ENCODE peak calls at places on chromosomes 5 and 9, in nine cellular contexts. One of them, this sample, is unnamed.

GRCh38 chr5:126777257-126777973 is 479 bp downstream of the LMNB1 start:
- DNase-seq in stimulated activated CD8-positive, alpha-beta memory T cell treated with anti-CD3 and anti-CD28 coated beads, Interleukin-7, amount 100 ng/mL, for 1 hour: peak; percentile 20
- DNase-seq in stimulated activated CD4-positive, alpha-beta T cell treated with anti-CD3 and anti-CD28 coated beads, Interleukin-1b, Interleukin-23, amount 100 ng/mL, for 24 hours: peak; percentile 28
- DNase-seq in mesothelial cell of epicardium: peak; percentile 42
- DNase-seq in heart left ventricle: peak; percentile 35
- DNase-seq in ELR: peak; percentile 66
- DNase-seq in T1000: peak; percentile 32
- DNase-seq in amniotic stem cell: peak; percentile 6
- DNase-seq in GM18507: no peak
- DNase-seq in this sample: peak; percentile 47

GRCh38 chr9:114005371-114006154 is 72.5 kb downstream of the AMBP start:
- DNase-seq in stimulated activated CD8-positive, alpha-beta memory T cell treated with anti-CD3 and anti-CD28 coated beads, Interleukin-7, amount 100 ng/mL, for 1 hour: no peak
- DNase-seq in stimulated activated CD4-positive, alpha-beta T cell treated with anti-CD3 and anti-CD28 coated beads, Interleukin-1b, Interleukin-23, amount 100 ng/mL, for 24 hours: no peak
- DNase-seq in mesothelial cell of epicardium: no peak
- DNase-seq in heart left ventricle: peak; percentile 7
- DNase-seq in ELR: no peak
- DNase-seq in T1000: no peak
- DNase-seq in amniotic stem cell: no peak
- DNase-seq in GM18507: no peak
- DNase-seq in this sample: no peak

GRCh38 chr5:166285385-166285784 is 2006.1 kb upstream of the WWC1 start:
- DNase-seq in stimulated activated CD8-positive, alpha-beta memory T cell treated with anti-CD3 and anti-CD28 coated beads, Interleukin-7, amount 100 ng/mL, for 1 hour: no peak
- DNase-seq in stimulated activated CD4-positive, alpha-beta T cell treated with anti-CD3 and anti-CD28 coated beads, Interleukin-1b, Interleukin-23, amount 100 ng/mL, for 24 hours: no peak
- DNase-seq in mesothelial cell of epicardium: no peak
- DNase-seq in heart left ventricle: no peak
- DNase-seq in ELR: no peak
- DNase-seq in T1000: no peak
- DNase-seq in amniotic stem cell: no peak
- DNase-seq in GM18507: no peak
- DNase-seq in this sample: no peak

GRCh38 chr5:8689773-8690172 is 820.8 kb downstream of the MTRR start:
- DNase-seq in stimulated activated CD8-positive, alpha-beta memory T cell treated with anti-CD3 and anti-CD28 coated beads, Interleukin-7, amount 100 ng/mL, for 1 hour: no peak
- DNase-seq in stimulated activated CD4-positive, alpha-beta T cell treated with anti-CD3 and anti-CD28 coated beads, Interleukin-1b, Interleukin-23, amount 100 ng/mL, for 24 hours: no peak
- DNase-seq in mesothelial cell of epicardium: no peak
- DNase-seq in heart left ventricle: no peak
- DNase-seq in ELR: no peak
- DNase-seq in T1000: no peak
- DNase-seq in amniotic stem cell: no peak
- DNase-seq in GM18507: no peak
- DNase-seq in this sample: no peak

GRCh38 chr5:112124788-112125187 is 294.3 kb downstream of the EPB41L4A start:
- DNase-seq in stimulated activated CD8-positive, alpha-beta memory T cell treated with anti-CD3 and anti-CD28 coated beads, Interleukin-7, amount 100 ng/mL, for 1 hour: no peak
- DNase-seq in stimulated activated CD4-positive, alpha-beta T cell treated with anti-CD3 and anti-CD28 coated beads, Interleukin-1b, Interleukin-23, amount 100 ng/mL, for 24 hours: no peak
- DNase-seq in mesothelial cell of epicardium: no peak
- DNase-seq in heart left ventricle: no peak
- DNase-seq in ELR: no peak
- DNase-seq in T1000: no peak
- DNase-seq in amniotic stem cell: no peak
- DNase-seq in GM18507: no peak
- DNase-seq in this sample: no peak

GRCh38 chr5:61009907-61010306 is 64.9 kb downstream of the NDUFAF2 start:
- DNase-seq in stimulated activated CD8-positive, alpha-beta memory T cell treated with anti-CD3 and anti-CD28 coated beads, Interleukin-7, amount 100 ng/mL, for 1 hour: no peak
- DNase-seq in stimulated activated CD4-positive, alpha-beta T cell treated with anti-CD3 and anti-CD28 coated beads, Interleukin-1b, Interleukin-23, amount 100 ng/mL, for 24 hours: no peak
- DNase-seq in mesothelial cell of epicardium: no peak
- DNase-seq in heart left ventricle: no peak
- DNase-seq in ELR: no peak
- DNase-seq in T1000: no peak
- DNase-seq in amniotic stem cell: no peak
- DNase-seq in GM18507: no peak
- DNase-seq in this sample: no peak

GRCh38 chr9:68933434-68934318 is 80.2 kb downstream of the PRKACG start:
- DNase-seq in stimulated activated CD8-positive, alpha-beta memory T cell treated with anti-CD3 and anti-CD28 coated beads, Interleukin-7, amount 100 ng/mL, for 1 hour: no peak
- DNase-seq in stimulated activated CD4-positive, alpha-beta T cell treated with anti-CD3 and anti-CD28 coated beads, Interleukin-1b, Interleukin-23, amount 100 ng/mL, for 24 hours: no peak
- DNase-seq in mesothelial cell of epicardium: no peak
- DNase-seq in heart left ventricle: no peak
- DNase-seq in ELR: no peak
- DNase-seq in T1000: no peak
- DNase-seq in amniotic stem cell: no peak
- DNase-seq in GM18507: no peak
- DNase-seq in this sample: no peak

GRCh38 chr5:72388652-72389051 is 68.5 kb downstream of the PTCD2 start:
- DNase-seq in stimulated activated CD8-positive, alpha-beta memory T cell treated with anti-CD3 and anti-CD28 coated beads, Interleukin-7, amount 100 ng/mL, for 1 hour: no peak
- DNase-seq in stimulated activated CD4-positive, alpha-beta T cell treated with anti-CD3 and anti-CD28 coated beads, Interleukin-1b, Interleukin-23, amount 100 ng/mL, for 24 hours: no peak
- DNase-seq in mesothelial cell of epicardium: no peak
- DNase-seq in heart left ventricle: peak; percentile 34
- DNase-seq in ELR: no peak
- DNase-seq in T1000: no peak
- DNase-seq in amniotic stem cell: no peak
- DNase-seq in GM18507: no peak
- DNase-seq in this sample: no peak

GRCh38 chr9:135046156-135047025 is 41.1 kb upstream of the OLFM1 start:
- DNase-seq in stimulated activated CD8-positive, alpha-beta memory T cell treated with anti-CD3 and anti-CD28 coated beads, Interleukin-7, amount 100 ng/mL, for 1 hour: no peak
- DNase-seq in stimulated activated CD4-positive, alpha-beta T cell treated with anti-CD3 and anti-CD28 coated beads, Interleukin-1b, Interleukin-23, amount 100 ng/mL, for 24 hours: no peak
- DNase-seq in mesothelial cell of epicardium: no peak
- DNase-seq in heart left ventricle: no peak
- DNase-seq in ELR: no peak
- DNase-seq in T1000: no peak
- DNase-seq in amniotic stem cell: no peak
- DNase-seq in GM18507: no peak
- DNase-seq in this sample: no peak

GRCh38 chr5:151003503-151003860 is 16.9 kb upstream of the GPX3 start:
- DNase-seq in stimulated activated CD8-positive, alpha-beta memory T cell treated with anti-CD3 and anti-CD28 coated beads, Interleukin-7, amount 100 ng/mL, for 1 hour: no peak
- DNase-seq in stimulated activated CD4-positive, alpha-beta T cell treated with anti-CD3 and anti-CD28 coated beads, Interleukin-1b, Interleukin-23, amount 100 ng/mL, for 24 hours: no peak
- DNase-seq in mesothelial cell of epicardium: no peak
- DNase-seq in heart left ventricle: no peak
- DNase-seq in ELR: no peak
- DNase-seq in T1000: no peak
- DNase-seq in amniotic stem cell: no peak
- DNase-seq in GM18507: no peak
- DNase-seq in this sample: no peak

GRCh38 chr5:144035341-144035740 is 135.1 kb downstream of the YIPF5 start:
- DNase-seq in stimulated activated CD8-positive, alpha-beta memory T cell treated with anti-CD3 and anti-CD28 coated beads, Interleukin-7, amount 100 ng/mL, for 1 hour: no peak
- DNase-seq in stimulated activated CD4-positive, alpha-beta T cell treated with anti-CD3 and anti-CD28 coated beads, Interleukin-1b, Interleukin-23, amount 100 ng/mL, for 24 hours: no peak
- DNase-seq in mesothelial cell of epicardium: no peak
- DNase-seq in heart left ventricle: no peak
- DNase-seq in ELR: no peak
- DNase-seq in T1000: no peak
- DNase-seq in amniotic stem cell: no peak
- DNase-seq in GM18507: no peak
- DNase-seq in this sample: no peak